ENCODE peak calls at places on chromosomes 13 and 19, in eight cellular contexts. Q is posterior cingulate gyrus, P is GOT3, L is germinal center, D is T-helper 2 cell, U is fibroblast of pulmonary artery, V is HepG2, Z is foreskin melanocyte. W is an unnamed sample.

GRCh38 chr13:113837554-113838355 is 26.1 kb downstream of the GAS6 start:
- DNase-seq in Q (peak), P (peak), L (no peak), D (no peak), U (peak), V (peak), Z (peak), W (peak)

GRCh38 chr19:55676384-55676783 is 1.4 kb downstream of the EPN1 start:
- DNase-seq in Q (no peak), P (no peak), L (no peak), D (no peak), U (peak), V (no peak), Z (no peak), W (no peak)

GRCh38 chr19:42255766-42256750 is 1.1 kb upstream of the ERF start:
- DNase-seq in Q (peak), P (no peak), L (no peak), D (no peak), U (peak), V (no peak), Z (peak), W (peak)

GRCh38 chr19:10112037-10112751 is 701 bp downstream of the P2RY11 start:
- DNase-seq in Q (no peak), P (no peak), L (no peak), D (no peak), U (no peak), V (no peak), Z (no peak), W (no peak)

GRCh38 chr19:10639836-10640235 is 14.3 kb upstream of the ILF3 start:
- DNase-seq in Q (no peak), P (no peak), L (peak), D (no peak), U (no peak), V (no peak), Z (no peak), W (no peak)

GRCh38 chr19:1042689-1043511 is 3.0 kb downstream of the ABCA7 start:
- DNase-seq in Q (no peak), P (no peak), L (no peak), D (no peak), U (no peak), V (no peak), Z (no peak), W (no peak)

GRCh38 chr19:17834350-17835181 is 13.2 kb downstream of the JAK3 start:
- DNase-seq in Q (no peak), P (no peak), L (no peak), D (no peak), U (no peak), V (no peak), Z (no peak), W (no peak)

GRCh38 chr13:89925107-89925506 is 1422.4 kb upstream of the MIR17HG start:
- DNase-seq in Q (no peak), P (no peak), L (no peak), D (no peak), U (peak), V (peak), Z (no peak), W (no peak)

GRCh38 chr19:2132731-2133490 is 18.5 kb downstream of the AP3D1 start:
- DNase-seq in Q (no peak), P (no peak), L (no peak), D (no peak), U (no peak), V (no peak), Z (no peak), W (no peak)

GRCh38 chr19:4393947-4394590 is 6.3 kb downstream of the SH3GL1 start:
- DNase-seq in Q (no peak), P (no peak), L (no peak), D (no peak), U (peak), V (no peak), Z (no peak), W (no peak)

GRCh38 chr19:44635581-44636438 is 7.9 kb upstream of the PVR start:
- DNase-seq in Q (no peak), P (no peak), L (no peak), D (no peak), U (peak), V (no peak), Z (no peak), W (no peak)

GRCh38 chr13:29125934-29126424 is 305.8 kb downstream of the MTUS2 start:
- DNase-seq in Q (no peak), P (no peak), L (no peak), D (no peak), U (no peak), V (no peak), Z (no peak), W (no peak)

GRCh38 chr19:14110650-14111049 is 6.9 kb downstream of the PRKACA start:
- DNase-seq in Q (no peak), P (no peak), L (no peak), D (no peak), U (no peak), V (no peak), Z (no peak), W (no peak)

GRCh38 chr19:19606021-19606420 is 12.5 kb downstream of the PBX4 start:
- DNase-seq in Q (no peak), P (no peak), L (no peak), D (no peak), U (no peak), V (no peak), Z (no peak), W (no peak)

GRCh38 chr13:37636701-37637100 is 38.1 kb upstream of the POSTN start:
- DNase-seq in Q (no peak), P (no peak), L (no peak), D (no peak), U (no peak), V (no peak), Z (no peak), W (no peak)